ENCODE peak calls at places on chromosomes 11 and 22, in eight cellular contexts. A is tibial artery, Q is vagina, S is left lung, O is transverse colon, U is GM23338, Y is breast epithelium, B is left ventricle myocardium inferior. F is an unnamed sample. For H3K4me1, the result is how much of the 10 kb centered on the place peaks cover.

GRCh38 chr11:72069200-72069599 is 11.1 kb downstream of the NUMA1 start:
- DNase-seq in A (no peak), Q (no peak), S (no peak), O (no peak), U (no peak), Y (no peak), B (no peak), F (no peak)

GRCh38 chr11:30172872-30173271 is 57.9 kb upstream of the FSHB start:
- DNase-seq in A (no peak), Q (no peak), S (no peak), O (no peak), U (no peak), Y (no peak), B (no peak), F (peak)

GRCh38 chr11:2581931-2582435 is 117.8 kb downstream of the KCNQ1OT1 start:
- DNase-seq in A (peak), Q (peak), S (peak), O (peak), U (no peak), Y (no peak), B (peak), F (peak)

GRCh38 chr11:70220920-70221319 is 17.8 kb downstream of the FADD start:
- DNase-seq in A (no peak), Q (no peak), S (no peak), O (no peak), U (no peak), Y (no peak), B (no peak), F (no peak)

GRCh38 chr11:8056810-8057463 is 24.1 kb upstream of the TUB start:
- DNase-seq in A (peak), Q (peak), S (no peak), O (peak), U (no peak), Y (no peak), B (no peak), F (peak)

GRCh38 chr22:45105281-45105700 is 58.4 kb upstream of the NUP50 start:
- DNase-seq in A (no peak), Q (no peak), S (no peak), O (no peak), U (no peak), Y (no peak), B (no peak), F (peak)

GRCh38 chr22:42281706-42282251 is 11.3 kb upstream of the TCF20 start:
- DNase-seq in A (no peak), Q (no peak), S (no peak), O (no peak), U (no peak), Y (no peak), B (no peak), F (no peak)

GRCh38 chr11:30387891-30388861 is 65.3 kb downstream of the ARL14EP start:
- DNase-seq in A (no peak), Q (no peak), S (peak), O (no peak), U (peak), Y (no peak), B (no peak), F (no peak)

GRCh38 chr22:44733426-44734106 is 18.8 kb upstream of the ARHGAP8 start:
- DNase-seq in A (no peak), Q (no peak), S (peak), O (no peak), U (no peak), Y (no peak), B (no peak), F (no peak)

GRCh38 chr11:18650859-18651557 is 16.9 kb upstream of the SPTY2D1 start:
- DNase-seq in A (peak), Q (no peak), S (no peak), O (peak), U (peak), Y (no peak), B (no peak), F (peak)

GRCh38 chr11:35998651-35999050 is 54.8 kb downstream of the LDLRAD3 start:
- DNase-seq in A (no peak), Q (no peak), S (no peak), O (no peak), U (no peak), Y (no peak), B (no peak), F (no peak)

GRCh38 chr22:48444320-48445112 is 1383.2 kb downstream of the BRD1 start:
- DNase-seq in A (no peak), Q (no peak), S (no peak), O (no peak), U (no peak), Y (no peak), B (no peak), F (no peak)

GRCh38 chr11:819129-819931 is 616 bp downstream of the PNPLA2 start:
- DNase-seq in A (peak), Q (no peak), S (peak), O (peak), U (peak), Y (peak), B (peak), F (peak)

GRCh38 chr11:87778341-87778740 is 396.9 kb downstream of the RAB38 start:
- DNase-seq in A (no peak), Q (no peak), S (no peak), O (no peak), U (no peak), Y (no peak), B (no peak), F (peak)

GRCh38 chr11:106156290-106156937 is 79.0 kb downstream of the AASDHPPT start:
- DNase-seq in A (no peak), Q (no peak), S (no peak), O (no peak), U (peak), Y (no peak), B (no peak), F (peak)

GRCh38 chr11:11250470-11250869 is 102.6 kb downstream of the CSNK2A3 start:
- DNase-seq in A (no peak), Q (no peak), S (no peak), O (no peak), U (no peak), Y (no peak), B (no peak), F (no peak)

GRCh38 chr11:33317662-33318061 is 60.5 kb downstream of the HIPK3 start:
- DNase-seq in A (no peak), Q (no peak), S (no peak), O (no peak), U (no peak), Y (no peak), B (no peak), F (no peak)

GRCh38 chr11:64053699-64054098 is 18.0 kb downstream of the FLRT1 start:
- DNase-seq in A (no peak), Q (no peak), S (no peak), O (no peak), U (peak), Y (no peak), B (no peak), F (no peak)

GRCh38 chr22:42360348-42360747 is 71.9 kb downstream of the NFAM1 start:
- DNase-seq in A (no peak), Q (no peak), S (no peak), O (no peak), U (no peak), Y (no peak), B (no peak), F (no peak)

GRCh38 chr11:27468209-27468608 is 4.4 kb downstream of the LGR4 start:
- DNase-seq in A (no peak), Q (no peak), S (no peak), O (no peak), U (no peak), Y (no peak), B (no peak), F (no peak)

GRCh38 chr11:47020793-47021624 is 84.4 kb downstream of the CSTPP1 start:
- DNase-seq in A (no peak), Q (no peak), S (no peak), O (no peak), U (peak), Y (no peak), B (no peak), F (no peak)

GRCh38 chr11:47014097-47014496 is 77.5 kb downstream of the CSTPP1 start:
- DNase-seq in A (no peak), Q (no peak), S (no peak), O (no peak), U (no peak), Y (no peak), B (no peak), F (no peak)

GRCh38 chr11:47021965-47022364 is 85.4 kb downstream of the CSTPP1 start:
- DNase-seq in A (no peak), Q (no peak), S (no peak), O (no peak), U (no peak), Y (no peak), B (no peak), F (no peak)

GRCh38 chr11:47018637-47019036 is 82.1 kb downstream of the CSTPP1 start:
- DNase-seq in A (no peak), Q (no peak), S (no peak), O (no peak), U (no peak), Y (no peak), B (no peak), F (no peak)
- H3K4me1 ChIP-seq in A (under half), Q (under half), S (under half), O (under half), U (under half), Y (under half), B (under half), F (under half)

DNA sequence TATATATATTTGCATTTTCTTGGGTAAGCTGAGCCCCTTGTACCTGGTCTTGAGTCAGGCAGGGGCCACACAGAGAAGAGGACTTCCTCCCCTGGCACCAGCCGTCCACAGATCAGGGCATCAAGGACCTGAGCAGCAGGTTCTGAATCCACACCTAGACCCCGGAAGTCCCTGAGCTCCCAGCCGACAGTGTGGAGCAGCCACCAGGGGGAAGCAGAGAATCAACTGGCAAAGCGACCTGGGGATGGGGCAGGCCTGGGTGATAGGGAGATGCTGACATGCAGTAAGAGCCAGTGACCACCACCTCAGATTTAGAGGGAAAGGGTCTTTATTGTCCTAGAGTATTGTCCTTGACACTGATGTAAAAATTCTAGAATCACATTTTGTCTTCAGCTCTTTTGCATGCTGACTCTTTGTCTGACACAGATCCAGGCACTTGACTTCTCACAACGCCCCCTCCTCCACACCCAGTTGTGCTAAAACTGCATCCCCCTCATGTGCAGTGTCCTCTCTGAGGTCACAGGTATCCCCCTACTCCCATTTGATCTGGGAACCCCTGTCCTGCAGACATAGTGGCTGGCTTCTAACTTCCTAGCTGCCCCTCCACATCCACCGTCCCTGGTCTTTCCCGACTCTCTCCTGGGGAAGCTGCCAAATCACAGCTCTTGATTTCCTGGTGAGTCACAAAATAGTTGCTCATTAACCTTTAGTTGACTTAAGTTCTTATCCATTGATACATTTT is 109.3 kb downstream of the GGTLC2 start:
- DNase-seq in A (peak), Q (peak), S (no peak), O (peak), U (peak), Y (no peak), B (no peak), F (peak)
- TF ChIP-seq CTCF in A (no peak), Q (no peak), S (peak), O (peak), U (peak), Y (no peak), B (peak), F (peak)

GRCh38 chr11:110290591-110291334 is 5.7 kb downstream of the RDX start:
- DNase-seq in A (no peak), Q (no peak), S (no peak), O (no peak), U (no peak), Y (no peak), B (no peak), F (no peak)
- H3K4me1 ChIP-seq in A (under half), Q (half or more), S (under half), O (under half), U (under half), Y (under half), B (half or more), F (under half)

DNA sequence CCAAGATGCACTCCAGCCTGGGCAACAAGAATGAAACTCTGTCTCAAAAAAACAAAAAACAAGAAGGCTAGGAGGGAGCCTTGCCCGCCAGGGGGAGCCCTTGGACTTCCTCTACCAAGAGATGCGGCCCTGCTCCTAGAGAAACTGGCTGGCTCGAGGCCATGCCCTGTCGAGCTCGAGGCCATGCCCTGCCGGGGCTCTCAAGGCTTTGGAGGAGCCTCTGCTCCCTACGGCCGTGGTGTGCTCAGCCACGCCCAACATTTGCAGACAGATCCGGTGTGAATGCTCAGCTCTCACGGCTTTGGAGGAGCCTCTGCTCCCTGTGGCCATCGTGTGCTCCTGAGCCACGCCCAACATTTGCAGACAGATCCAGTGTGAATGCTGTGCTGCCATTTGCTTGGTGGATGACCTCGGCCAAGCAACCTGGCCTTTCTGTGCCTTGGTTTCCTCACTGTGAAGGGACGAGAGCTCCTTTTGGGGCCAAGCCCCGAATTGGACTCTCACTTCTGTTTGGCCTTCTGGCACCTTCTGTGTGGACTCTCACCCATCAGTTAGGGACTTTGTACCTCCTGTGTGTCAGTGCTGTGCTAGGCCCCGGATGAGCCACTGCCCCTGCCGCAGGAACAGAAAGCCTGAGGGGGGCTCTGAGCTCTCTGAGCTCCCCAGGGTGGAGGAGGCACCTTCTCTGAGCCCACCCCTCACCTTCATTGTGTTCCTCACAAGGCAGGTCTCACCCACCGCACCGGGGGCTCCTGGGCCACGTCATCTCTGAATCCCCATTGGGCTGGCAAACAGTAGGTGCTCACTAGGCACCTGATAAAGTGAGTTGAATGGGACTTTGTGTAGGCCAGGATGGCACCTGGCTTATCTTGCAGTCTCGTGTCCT is 14.1 kb downstream of the C11orf24 start:
- DNase-seq in A (peak), Q (no peak), S (peak), O (peak), U (peak), Y (peak), B (peak), F (peak)
- TF ChIP-seq CTCF in A (peak), Q (peak), S (peak), O (peak), U (peak), Y (peak), B (peak), F (peak)

GRCh38 chr11:61007971-61008896 is 36.8 kb downstream of the CD6 start:
- DNase-seq in A (no peak), Q (no peak), S (no peak), O (no peak), U (peak), Y (no peak), B (no peak), F (peak)

GRCh38 chr11:61007383-61007970 is 36.0 kb downstream of the CD6 start:
- DNase-seq in A (no peak), Q (no peak), S (no peak), O (peak), U (peak), Y (no peak), B (no peak), F (no peak)

GRCh38 chr11:61002598-61002997 is 31.1 kb downstream of the CD6 start:
- DNase-seq in A (no peak), Q (no peak), S (no peak), O (no peak), U (no peak), Y (no peak), B (no peak), F (no peak)

GRCh38 chr11:61004037-61004641 is 32.7 kb downstream of the CD6 start:
- DNase-seq in A (no peak), Q (no peak), S (no peak), O (no peak), U (no peak), Y (no peak), B (no peak), F (peak)

GRCh38 chr11:61004841-61005240 is 33.4 kb downstream of the CD6 start:
- DNase-seq in A (no peak), Q (no peak), S (no peak), O (no peak), U (no peak), Y (no peak), B (no peak), F (peak)
- H3K4me1 ChIP-seq in A (under half), Q (under half), S (under half), O (under half), U (under half), Y (under half), B (under half), F (under half)

GRCh38 chr22:39536711-39537110 is 4.2 kb upstream of the RPS19BP1 start:
- DNase-seq in A (no peak), Q (no peak), S (no peak), O (no peak), U (no peak), Y (no peak), B (no peak), F (no peak)

GRCh38 chr22:39535831-39536449 is 3.4 kb upstream of the RPS19BP1 start:
- DNase-seq in A (no peak), Q (no peak), S (no peak), O (no peak), U (no peak), Y (no peak), B (no peak), F (no peak)

GRCh38 chr22:39535302-39535805 is 2.8 kb upstream of the RPS19BP1 start:
- DNase-seq in A (no peak), Q (no peak), S (no peak), O (no peak), U (peak), Y (no peak), B (no peak), F (no peak)

GRCh38 chr22:39534092-39534506 is 1.6 kb upstream of the RPS19BP1 start:
- DNase-seq in A (no peak), Q (no peak), S (no peak), O (no peak), U (peak), Y (no peak), B (no peak), F (no peak)

DNA sequence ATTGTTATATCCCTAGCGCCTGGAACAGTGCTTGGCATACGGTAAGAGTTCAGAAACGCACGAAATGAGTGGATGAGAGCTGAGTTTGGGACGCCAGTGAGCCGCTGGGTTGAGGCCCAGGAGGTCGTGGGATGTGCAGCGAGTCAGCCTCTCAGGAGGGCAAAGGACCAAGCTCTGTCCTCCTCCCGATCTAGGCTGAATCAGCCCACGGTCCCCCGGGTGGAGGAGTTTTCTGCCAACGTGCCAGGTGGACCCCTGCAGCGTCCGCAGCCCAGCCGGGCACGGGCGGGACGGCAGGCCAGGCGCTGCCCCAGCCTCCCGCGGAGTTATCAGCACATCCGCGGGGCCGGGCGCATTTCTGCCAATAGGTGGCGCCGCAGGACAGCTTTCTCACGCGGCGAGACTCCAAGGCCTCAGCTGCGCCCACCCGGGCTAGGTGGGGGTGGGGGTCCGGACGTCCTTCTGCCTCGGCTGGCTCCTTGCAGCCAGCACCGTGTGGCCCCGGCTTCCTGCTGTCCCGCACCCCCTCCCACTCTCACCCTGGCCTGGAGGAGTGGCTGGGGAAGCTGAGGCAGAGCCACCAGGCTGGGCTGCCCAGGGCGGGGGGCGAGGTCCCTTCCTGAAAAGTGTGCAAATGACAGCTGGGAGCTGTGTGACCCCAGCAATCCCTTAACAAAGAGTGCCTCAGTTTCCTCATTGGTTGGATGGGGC is 2.2 kb upstream of the RPS19BP1 start:
- DNase-seq in A (peak), Q (no peak), S (peak), O (peak), U (peak), Y (peak), B (peak), F (peak)
- TF ChIP-seq CTCF in A (peak), Q (peak), S (peak), O (peak), U (peak), Y (peak), B (peak), F (peak)

GRCh38 chr22:37337204-37337943 is 55.1 kb downstream of the CYTH4 start:
- DNase-seq in A (no peak), Q (no peak), S (peak), O (no peak), U (no peak), Y (no peak), B (no peak), F (no peak)
- H3K4me1 ChIP-seq in A (under half), Q (under half), S (under half), O (under half), U (under half), Y (under half), B (under half), F (under half)

F was measured in testis.